ENCODE peak calls at places on chromosomes 5 and 9, in nine cellular contexts. X is cardiac muscle cell, H is astrocyte of the spinal cord, F is NB4, S is heart left ventricle, J is colonic mucosa, V is RWPE1, U is kidney epithelial cell, T is neural progenitor cell. Z is an unnamed sample.

GRCh38 chr5:134099288-134099872 is 15.1 kb upstream of the TCF7 start:
- DNase-seq in X (no peak), H (no peak), F (no peak), S (no peak), J (no peak), V (no peak), U (no peak), T (no peak), Z (no peak)

GRCh38 chr5:157159209-157159751 is 6.8 kb downstream of the GARIN3 start:
- DNase-seq in X (no peak), H (no peak), F (no peak), S (no peak), J (no peak), V (no peak), U (no peak), T (no peak), Z (no peak)

GRCh38 chr5:170147051-170147785 is 41.5 kb downstream of the FOXI1 start:
- DNase-seq in X (no peak), H (no peak), F (no peak), S (no peak), J (no peak), V (no peak), U (no peak), T (no peak), Z (peak; percentile 50)

GRCh38 chr5:125225424-125225823 is 479.0 kb upstream of the ZNF608 start:
- DNase-seq in X (no peak), H (no peak), F (no peak), S (no peak), J (no peak), V (no peak), U (no peak), T (no peak), Z (no peak)

GRCh38 chr9:34982352-34982751 is 7.2 kb upstream of the DNAJB5 start:
- DNase-seq in X (no peak), H (no peak), F (peak; percentile 85), S (no peak), J (no peak), V (no peak), U (no peak), T (no peak), Z (no peak)

GRCh38 chr5:168215646-168216045 is 75.8 kb upstream of the WWC1 start:
- DNase-seq in X (no peak), H (no peak), F (no peak), S (no peak), J (no peak), V (no peak), U (no peak), T (peak; percentile 34), Z (no peak)

GRCh38 chr5:89265511-89266169 is 382.7 kb upstream of the MEF2C start:
- DNase-seq in X (peak; percentile 55), H (peak; percentile 89), F (no peak), S (no peak), J (no peak), V (no peak), U (peak; percentile 12), T (no peak), Z (no peak)

GRCh38 chr5:134142088-134142487 is 27.6 kb downstream of the TCF7 start:
- DNase-seq in X (no peak), H (no peak), F (no peak), S (no peak), J (peak; percentile 15), V (no peak), U (no peak), T (no peak), Z (peak; percentile 65)

GRCh38 chr9:99231708-99232107 is 9.6 kb downstream of the SEC61B start:
- DNase-seq in X (peak; percentile 24), H (no peak), F (peak; percentile 32), S (no peak), J (no peak), V (peak; percentile 32), U (no peak), T (peak; percentile 53), Z (no peak)

GRCh38 chr9:68530618-68531017 is 10.1 kb downstream of the TMEM252 start:
- DNase-seq in X (peak; percentile 58), H (no peak), F (no peak), S (peak; percentile 89), J (peak; percentile 85), V (no peak), U (no peak), T (peak; percentile 36), Z (no peak)

DNA sequence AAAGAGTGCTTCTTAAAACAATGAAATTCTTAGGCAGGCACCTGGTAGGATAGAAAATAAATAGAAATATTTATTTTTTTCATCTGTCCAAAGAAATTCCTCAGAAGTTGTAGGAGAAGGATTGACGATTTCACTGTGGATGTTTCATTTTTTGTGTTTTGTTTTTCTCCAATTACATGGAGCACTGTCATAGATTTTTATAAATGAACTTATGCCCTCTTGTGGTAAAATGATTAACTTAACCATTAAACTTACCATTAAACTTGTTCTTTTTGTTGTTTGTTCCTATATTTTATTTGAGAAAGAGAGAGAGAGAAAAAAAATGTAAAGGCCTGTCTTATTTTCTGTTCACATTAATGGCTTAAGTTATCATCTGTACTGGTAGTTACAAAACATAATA is 339.2 kb downstream of the PRR16 start:
- DNase-seq in X (peak; percentile 47), H (peak; percentile 49), F (peak; percentile 2), S (no peak), J (no peak), V (no peak), U (no peak), T (no peak), Z (no peak)
- TF ChIP-seq CTCF in X (no peak), H (no peak), F (no peak), S (peak; percentile 33), J (no peak), V (peak; percentile 63), U (peak; percentile 2), T (peak; percentile 52), Z (peak; percentile 68)

GRCh38 chr9:29062446-29062845 is 1489.2 kb upstream of the C9orf72 start:
- DNase-seq in X (no peak), H (no peak), F (no peak), S (no peak), J (no peak), V (no peak), U (no peak), T (no peak), Z (no peak)
- TF ChIP-seq CTCF in X (no peak), H (no peak), F (no peak), S (no peak), J (no peak), V (no peak), U (no peak), T (no peak), Z (no peak)

GRCh38 chr5:178077751-178078150 is 35.6 kb upstream of the N4BP3 start:
- DNase-seq in X (no peak), H (no peak), F (no peak), S (no peak), J (no peak), V (no peak), U (no peak), T (peak; percentile 25), Z (no peak)
- TF ChIP-seq CTCF in X (no peak), H (no peak), F (no peak), S (no peak), J (no peak), V (no peak), U (no peak), T (peak; percentile 7), Z (no peak)

GRCh38 chr5:92309336-92309991 is 926.3 kb upstream of the ARRDC3 start:
- DNase-seq in X (peak; percentile 64), H (peak; percentile 62), F (peak; percentile 23), S (no peak), J (no peak), V (peak; percentile 36), U (no peak), T (peak; percentile 36), Z (no peak)
- TF ChIP-seq CTCF in X (peak; percentile 37), H (peak; percentile 33), F (peak; percentile 17), S (peak; percentile 43), J (no peak), V (peak; percentile 45), U (peak; percentile 46), T (peak; percentile 77), Z (peak; percentile 85)

GRCh38 chr5:161009817-161010216 is 157.8 kb upstream of the ATP10B start:
- DNase-seq in X (no peak), H (no peak), F (no peak), S (no peak), J (no peak), V (no peak), U (no peak), T (no peak), Z (no peak)

GRCh38 chr5:161007879-161008278 is 155.9 kb upstream of the ATP10B start:
- DNase-seq in X (no peak), H (no peak), F (no peak), S (no peak), J (no peak), V (no peak), U (no peak), T (no peak), Z (no peak)

GRCh38 chr5:161009194-161009593 is 157.2 kb upstream of the ATP10B start:
- DNase-seq in X (no peak), H (no peak), F (no peak), S (no peak), J (no peak), V (no peak), U (no peak), T (peak; percentile 19), Z (no peak)
- TF ChIP-seq CTCF in X (no peak), H (no peak), F (no peak), S (no peak), J (no peak), V (no peak), U (no peak), T (no peak), Z (peak; percentile 46)

Z was measured in type B pancreatic cell.